ENCODE peak calls at places on chromosomes 16 and 17, in nine cellular contexts. B is foreskin fibroblast, X is NCI-H2029, R is ELR, Z is GM20000, E is GM10248, Y is ACHN, S is tibial nerve, P is EL. F is an unnamed sample.

GRCh38 chr17:60161598-60162330 is 12.0 kb downstream of the CA4 start:
- DNase-seq in Z (peak; percentile 20), Y (no peak), P (no peak), E (peak; percentile 35), B (no peak), R (no peak), X (no peak), S (no peak), F (no peak)

GRCh38 chr17:75407655-75408352 is 2.3 kb upstream of the GRB2 start:
- DNase-seq in X (no peak), S (no peak), B (no peak), Y (no peak), Z (no peak), E (no peak), P (no peak), R (no peak), F (no peak)

GRCh38 chr17:4249452-4250029 is 14.2 kb downstream of the ANKFY1 start:
- DNase-seq in X (no peak), Y (peak; percentile 62), P (peak; percentile 44), R (peak; percentile 70), B (peak; percentile 50), Z (peak; percentile 54), S (no peak), E (peak; percentile 59), F (no peak)

GRCh38 chr17:46851029-46851741 is at the start of gene WNT9B:
- DNase-seq in P (no peak), R (no peak), E (no peak), S (no peak), B (peak; percentile 20), Y (no peak), Z (no peak), X (no peak), F (peak; percentile 8)

GRCh38 chr17:67514998-67515397 is 137.9 kb downstream of the PITPNC1 start:
- DNase-seq in Z (peak; percentile 55), X (peak; percentile 15), P (no peak), B (no peak), Y (no peak), S (no peak), R (no peak), E (peak; percentile 48), F (no peak)

GRCh38 chr17:49000943-49001342 is 3.8 kb downstream of the IGF2BP1 start:
- DNase-seq in P (peak; percentile 59), E (no peak), Y (no peak), S (no peak), X (no peak), B (peak; percentile 48), R (peak; percentile 67), Z (peak; percentile 10), F (no peak)

GRCh38 chr16:72876221-72876620 is 171.7 kb downstream of the ZFHX3 start:
- DNase-seq in P (peak; percentile 89), Z (peak; percentile 44), X (no peak), B (peak; percentile 92), R (peak; percentile 90), Y (no peak), E (peak; percentile 39), S (peak; percentile 35), F (no peak)

GRCh38 chr17:67576471-67576870 is 141.3 kb upstream of the NOL11 start:
- DNase-seq in P (no peak), B (no peak), S (no peak), E (no peak), Y (no peak), R (no peak), X (no peak), Z (no peak), F (no peak)

GRCh38 chr16:9286930-9287329 is 195.5 kb downstream of the HAPSTR1 start:
- DNase-seq in P (no peak), X (no peak), Z (no peak), Y (no peak), R (no peak), S (no peak), B (no peak), E (no peak), F (no peak)

GRCh38 chr17:5794881-5795486 is 210.7 kb upstream of the NLRP1 start:
- DNase-seq in S (no peak), P (no peak), X (no peak), Y (no peak), E (no peak), R (no peak), B (no peak), Z (no peak), F (no peak)

GRCh38 chr17:39139137-39139516 is 12.3 kb downstream of the PLXDC1 start:
- DNase-seq in Y (peak; percentile 75), B (peak; percentile 93), S (no peak), R (peak; percentile 97), Z (no peak), E (no peak), X (no peak), P (peak; percentile 98), F (no peak)

GRCh38 chr17:65121916-65122821 is 15.0 kb upstream of the RGS9 start:
- DNase-seq in X (no peak), R (no peak), Y (no peak), B (no peak), E (no peak), Z (no peak), P (no peak), S (no peak), F (peak; percentile 13)

GRCh38 chr17:82495844-82496528 is 23.5 kb upstream of the FOXK2 start:
- DNase-seq in Z (no peak), E (no peak), P (no peak), S (no peak), B (no peak), X (peak; percentile 83), Y (no peak), R (peak; percentile 8), F (no peak)

GRCh38 chr17:79691931-79692330 is 38.8 kb upstream of the ENPP7 start:
- DNase-seq in S (no peak), Z (no peak), Y (no peak), B (no peak), P (no peak), R (no peak), X (no peak), E (no peak), F (no peak)

GRCh38 chr16:48955791-48956190 is 325.8 kb downstream of the CBLN1 start:
- DNase-seq in B (no peak), Y (no peak), X (no peak), S (no peak), P (no peak), E (no peak), Z (no peak), R (no peak), F (no peak)

GRCh38 chr16:56237451-56237930 is 46.2 kb downstream of the GNAO1 start:
- DNase-seq in B (no peak), Y (no peak), P (no peak), E (no peak), Z (no peak), S (no peak), R (no peak), X (no peak), F (no peak)

GRCh38 chr16:24689128-24689527 is 40.3 kb upstream of the TNRC6A start:
- DNase-seq in S (no peak), E (peak; percentile 32), Y (peak; percentile 74), Z (no peak), P (peak; percentile 54), B (peak; percentile 77), X (no peak), R (peak; percentile 73), F (no peak)

GRCh38 chr16:75572859-75573542 is 6.8 kb downstream of the GABARAPL2 start:
- DNase-seq in B (peak; percentile 37), Z (no peak), S (no peak), P (no peak), X (no peak), E (no peak), R (no peak), Y (no peak), F (no peak)

F was measured in stimulated activated naive CD4-positive, alpha-beta T cell treated with Interleukin-2 at 50 U/mL for 16 hours.